ENCODE peak calls at places on chromosome 1, in five cellular contexts. F is cardiac fibroblast, M is choroid plexus epithelial cell, C is ovary, U is AG04450. B is an unnamed sample.

GRCh38 chr1:156246762-156247459 is 945 bp downstream of the PAQR6 start:
- DNase-seq in M (no peak), F (no peak), C (no peak), U (no peak), B (no peak)

GRCh38 chr1:207282496-207283380 is 38.7 kb upstream of the CD55 start:
- DNase-seq in M (peak; percentile 66), F (no peak), U (no peak), C (no peak), B (no peak)

GRCh38 chr1:199297901-199298300 is 659.1 kb downstream of the PTPRC start:
- DNase-seq in F (no peak), C (no peak), U (no peak), M (no peak), B (no peak)

GRCh38 chr1:229536982-229537381 is 21.5 kb downstream of the ABCB10 start:
- DNase-seq in F (no peak), U (no peak), M (no peak), C (no peak), B (no peak)

GRCh38 chr1:77394166-77394565 is 112.3 kb downstream of the AK5 start:
- DNase-seq in F (peak; percentile 75), C (no peak), U (no peak), M (peak; percentile 39), B (no peak)

GRCh38 chr1:170831276-170831675 is 104.1 kb upstream of the MROH9 start:
- DNase-seq in C (no peak), U (no peak), F (no peak), M (no peak), B (no peak)

GRCh38 chr1:179779645-179780272 is 36.7 kb downstream of the FAM163A start:
- DNase-seq in F (peak; percentile 65), C (no peak), U (no peak), M (peak; percentile 2), B (no peak)

GRCh38 chr1:109959974-109960744 is 24.4 kb upstream of the AHCYL1 start:
- DNase-seq in U (peak; percentile 61), C (no peak), M (peak; percentile 94), F (peak; percentile 89), B (peak; percentile 21)

GRCh38 chr1:205442051-205442721 is 13.7 kb downstream of the BLACAT1 start:
- DNase-seq in M (no peak), U (no peak), F (no peak), C (no peak), B (no peak)

GRCh38 chr1:205370780-205371179 is 14.1 kb upstream of the KLHDC8A start:
- DNase-seq in M (no peak), F (no peak), C (no peak), U (no peak), B (no peak)

GRCh38 chr1:62384276-62385005 is 52.4 kb upstream of the USP1 start:
- DNase-seq in M (peak; percentile 94), F (peak; percentile 89), C (no peak), U (peak; percentile 80), B (peak; percentile 61)

GRCh38 chr1:183293243-183293642 is 107.2 kb downstream of the LAMC2 start:
- DNase-seq in M (no peak), F (no peak), C (no peak), U (no peak), B (no peak)

GRCh38 chr1:185050823-185051451 is 5.6 kb downstream of the RNF2 start:
- DNase-seq in M (no peak), U (no peak), F (no peak), C (no peak), B (no peak)

GRCh38 chr1:56339786-56340465 is 239.4 kb downstream of the PLPP3 start:
- DNase-seq in U (no peak), C (no peak), F (no peak), M (peak; percentile 45), B (no peak)

GRCh38 chr1:80358141-80358540 is 1351.6 kb upstream of the ADGRL4 start:
- DNase-seq in F (no peak), M (peak; percentile 8), C (no peak), U (no peak), B (no peak)

GRCh38 chr1:226778657-226779058 is 39.6 kb upstream of the ITPKB start:
- DNase-seq in U (peak; percentile 61), F (peak; percentile 97), M (peak; percentile 80), C (no peak), B (peak; percentile 77)

GRCh38 chr1:84856871-84857270 is 36.1 kb downstream of the LPAR3 start:
- DNase-seq in M (no peak), U (no peak), F (no peak), C (no peak), B (no peak)

DNA sequence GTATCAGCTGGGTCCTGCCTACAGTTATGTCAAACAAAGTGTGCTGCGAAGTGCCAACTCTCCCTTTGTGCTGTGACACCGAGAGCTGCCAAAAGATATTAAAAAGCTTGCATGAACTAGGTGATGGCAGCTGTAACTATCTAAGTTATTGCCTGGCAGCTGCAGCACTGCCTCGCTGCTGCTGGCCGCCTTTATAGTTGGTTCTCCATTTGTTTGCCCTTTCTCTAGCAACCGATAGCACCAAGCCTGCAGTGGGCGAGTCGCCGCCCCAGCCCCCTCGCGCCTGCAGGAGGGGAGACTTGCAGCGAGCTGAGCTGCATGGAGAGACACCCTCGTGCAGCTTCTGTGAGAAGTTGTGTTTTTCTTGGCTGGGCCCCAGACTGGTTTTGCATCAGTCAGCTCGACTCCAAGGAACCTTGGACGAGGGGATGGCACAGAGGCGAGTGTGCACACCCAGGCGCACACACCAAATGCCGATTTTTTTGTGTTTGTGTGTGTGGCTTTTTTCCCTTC is 330.6 kb downstream of the RPS6KC1 start:
- DNase-seq in U (no peak), C (no peak), M (peak; percentile 14), F (no peak), B (no peak)
- TF ChIP-seq CTCF in U (no peak), C (no peak), M (no peak), F (no peak), B (no peak)

GRCh38 chr1:45585110-45585426 is 1.2 kb downstream of the NASP start:
- DNase-seq in F (no peak), C (no peak), M (no peak), U (no peak), B (no peak)

GRCh38 chr1:45583666-45584350 is at the start of gene NASP:
- DNase-seq in M (peak; percentile 78), F (peak; percentile 85), U (peak; percentile 41), C (peak; percentile 94), B (peak; percentile 39)

GRCh38 chr1:45583264-45583665 is 576 bp upstream of the NASP start:
- DNase-seq in U (peak; percentile 90), C (peak; percentile 94), M (peak; percentile 99), F (peak; percentile 98), B (peak; percentile 96)

GRCh38 chr1:45585496-45586075 is 1.7 kb downstream of the NASP start:
- DNase-seq in F (no peak), U (no peak), C (no peak), M (no peak), B (no peak)

DNA sequence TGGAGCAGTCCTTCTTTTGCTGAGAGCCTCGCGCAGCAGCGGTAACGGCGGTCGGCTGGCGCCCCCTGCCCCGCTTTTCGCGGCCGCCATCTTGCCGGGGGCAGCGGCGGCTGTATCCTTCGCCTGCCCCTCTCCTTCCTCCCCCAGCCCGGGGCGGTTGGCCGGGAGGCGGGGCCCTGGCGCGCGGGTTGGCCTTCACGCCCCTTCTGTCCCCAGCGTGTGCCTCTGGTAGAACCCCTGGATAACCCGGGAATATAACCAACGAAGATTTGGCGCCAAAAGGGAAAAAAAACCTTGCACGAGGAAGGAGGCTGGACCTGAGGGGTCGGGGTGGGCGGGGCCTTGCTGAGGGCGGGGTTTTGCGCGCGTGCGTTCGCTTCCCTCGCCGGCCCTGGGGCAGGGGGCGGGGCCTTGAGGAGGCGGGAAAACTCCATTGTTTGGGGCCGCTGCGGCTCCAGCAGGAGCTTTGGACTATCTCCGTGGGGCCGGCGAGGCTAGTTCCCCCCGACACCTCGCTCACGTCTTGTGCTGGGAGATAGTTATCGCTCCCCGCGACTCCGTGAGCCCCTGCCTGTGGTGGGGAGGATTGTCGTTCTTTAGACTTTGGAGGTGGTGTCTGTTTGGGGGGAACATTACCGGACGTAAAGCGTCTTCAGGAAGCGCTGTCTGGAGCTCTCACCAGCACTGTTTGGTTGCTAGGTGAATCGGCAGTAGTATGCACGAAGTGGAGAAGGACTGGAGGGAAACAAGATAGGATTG is 689 bp downstream of the NASP start:
- DNase-seq in U (peak; percentile 53), M (peak; percentile 93), F (peak; percentile 90), C (peak; percentile 90), B (peak; percentile 59)
- TF ChIP-seq CTCF in U (no peak), M (no peak), F (no peak), C (peak; percentile 9), B (peak; percentile 10)

DNA sequence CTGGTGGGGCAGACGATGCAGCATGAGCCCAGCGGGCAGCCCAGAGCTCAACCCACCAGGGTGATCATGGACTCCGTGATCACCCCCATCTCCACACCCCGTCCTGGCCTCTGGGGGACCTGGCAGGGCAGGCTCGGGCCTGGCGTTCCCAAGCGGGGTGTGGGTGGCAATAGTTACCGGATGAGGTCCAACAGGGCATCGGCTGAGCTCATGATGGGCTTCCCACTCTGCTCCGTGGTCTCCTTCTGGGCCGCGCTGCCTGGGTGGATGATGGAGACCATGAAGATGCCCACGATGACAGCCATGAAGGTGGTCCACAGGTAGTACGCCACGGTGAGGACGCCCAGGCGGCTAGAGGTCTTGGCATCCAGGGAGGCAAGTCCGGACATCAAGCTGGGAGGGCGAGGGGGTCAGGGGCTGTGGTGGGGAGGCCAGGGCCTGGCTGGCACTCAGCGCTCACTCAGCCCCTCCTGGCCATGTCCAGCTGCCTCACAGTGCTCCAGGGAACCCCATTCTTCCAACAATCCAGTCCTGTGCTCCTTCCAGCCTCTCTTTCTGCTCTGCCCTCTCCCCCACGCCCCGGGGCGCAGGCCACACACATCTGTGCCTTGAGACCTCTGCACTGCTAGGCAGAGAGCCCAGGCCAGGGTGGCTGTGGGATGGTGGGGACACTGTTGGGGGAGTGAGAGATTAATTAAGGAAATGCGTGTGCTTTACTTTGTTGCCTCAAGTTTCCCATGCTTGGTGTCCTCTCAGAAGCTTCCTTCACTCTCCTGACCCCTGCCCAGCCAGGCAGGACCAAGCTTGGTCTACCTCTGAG is 27.6 kb downstream of the SLC1A7 start:
- DNase-seq in U (no peak), C (no peak), M (no peak), F (no peak), B (no peak)
- TF ChIP-seq CTCF in U (no peak), C (no peak), M (no peak), F (no peak), B (no peak)

DNA sequence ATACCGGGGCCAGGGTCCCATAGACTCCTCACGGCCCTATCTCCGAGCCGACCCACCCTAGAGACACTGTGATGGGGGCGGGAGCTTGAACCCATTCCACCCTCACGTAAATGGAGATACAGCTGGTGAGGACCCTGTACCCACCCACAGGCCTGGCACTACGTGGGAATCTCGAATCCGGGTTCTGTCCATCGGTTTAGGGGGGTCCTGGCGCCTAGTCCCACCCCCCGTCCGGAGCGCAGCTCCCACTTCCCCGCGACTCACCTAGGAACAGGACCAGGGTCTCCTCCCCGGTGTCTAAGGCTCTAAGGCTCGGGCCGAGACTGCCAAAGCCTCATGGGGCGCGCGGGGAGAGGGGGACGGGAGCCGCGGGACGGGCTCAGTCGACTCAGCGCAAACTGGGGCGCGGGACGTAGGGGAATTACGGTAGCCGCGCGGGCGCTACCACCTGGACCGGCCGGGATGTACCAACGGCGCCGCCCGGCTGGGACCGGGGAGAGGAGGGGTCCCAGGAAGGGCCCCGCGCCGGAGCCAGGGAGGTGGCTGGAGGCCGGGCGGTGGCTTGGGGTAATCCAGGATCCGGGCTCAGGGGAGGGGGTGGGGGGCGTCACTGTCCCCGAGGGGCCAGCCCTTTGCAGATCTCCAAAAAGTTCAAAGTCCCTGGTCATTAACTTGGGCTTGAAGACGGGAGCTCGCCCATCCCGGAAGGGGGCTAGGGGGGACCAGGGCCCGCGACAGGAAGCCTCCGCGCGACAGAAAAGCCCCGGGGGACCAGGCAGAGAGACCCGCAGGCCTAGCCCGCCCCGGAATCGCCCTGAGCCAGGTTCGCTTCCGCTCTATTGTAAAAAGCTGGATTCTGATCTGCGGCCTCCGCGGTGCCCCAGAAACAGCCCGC is 1.0 kb downstream of the PLEKHG5 start:
- DNase-seq in F (peak; percentile 82), U (peak; percentile 32), C (peak; percentile 75), M (peak; percentile 78), B (peak; percentile 39)
- TF ChIP-seq CTCF in F (no peak), U (no peak), C (no peak), M (no peak), B (no peak)

GRCh38 chr1:64920936-64921589 is 45.3 kb downstream of the JAK1 start:
- DNase-seq in M (peak; percentile 79), C (no peak), U (no peak), F (peak; percentile 84), B (no peak)
- TF ChIP-seq CTCF in M (no peak), C (no peak), U (no peak), F (no peak), B (no peak)